ENCODE peak calls at places on chromosome 1, in eight cellular contexts. R is HepG2, H is SK-N-SH, W is HCT116, X is A549, I is K562, U is GM12878, E is GM23338. Z is an unnamed sample.

GRCh38 chr1:44030606-44031050 is 634 bp downstream of the SLC6A9 start:
- DNase-seq in X (peak; percentile 57), I (peak; percentile 75), U (no peak), E (peak; percentile 77), R (peak; percentile 34), H (peak; percentile 88), W (no peak), Z (no peak)

GRCh38 chr1:172041689-172042088 is 200.4 kb downstream of the DNM3 start:
- DNase-seq in H (peak; percentile 5), X (peak; percentile 25), U (no peak), R (no peak), I (no peak), W (peak; percentile 3), E (no peak), Z (peak; percentile 18)

GRCh38 chr1:156115514-156116374 is 1.2 kb downstream of the LMNA start:
- DNase-seq in W (no peak), R (peak; percentile 41), I (peak; percentile 29), U (no peak), E (peak; percentile 81), H (peak; percentile 64), X (peak; percentile 64), Z (no peak)

GRCh38 chr1:231170875-231171274 is 9.0 kb downstream of the TRIM67 start:
- DNase-seq in X (peak; percentile 33), H (no peak), I (no peak), R (peak; percentile 18), W (no peak), E (peak; percentile 71), U (no peak), Z (no peak)

GRCh38 chr1:245960171-245960570 is 546.9 kb downstream of the SMYD3 start:
- DNase-seq in H (no peak), X (no peak), W (no peak), I (no peak), R (no peak), U (no peak), E (no peak), Z (no peak)

GRCh38 chr1:48581256-48581655 is 109.3 kb upstream of the SPATA6 start:
- DNase-seq in X (no peak), W (no peak), E (no peak), H (peak; percentile 32), U (no peak), I (no peak), R (no peak), Z (no peak)

GRCh38 chr1:6496890-6497214 is 5.4 kb upstream of the PLEKHG5 start:
- DNase-seq in W (no peak), X (no peak), R (no peak), U (no peak), I (no peak), E (no peak), H (no peak), Z (no peak)

GRCh38 chr1:168736450-168736980 is 7.5 kb upstream of the DPT start:
- DNase-seq in R (no peak), X (no peak), U (no peak), E (no peak), W (no peak), I (no peak), H (no peak), Z (no peak)

GRCh38 chr1:209613351-209614150 is 30.0 kb downstream of the CAMK1G start:
- DNase-seq in I (no peak), E (no peak), X (no peak), R (no peak), W (no peak), H (no peak), U (no peak), Z (no peak)

GRCh38 chr1:41482001-41482765 is 2.3 kb downstream of the EDN2 start:
- DNase-seq in U (no peak), H (no peak), X (no peak), E (no peak), W (no peak), I (no peak), R (no peak), Z (no peak)

GRCh38 chr1:181113061-181113695 is 24.7 kb downstream of the IER5 start:
- DNase-seq in U (no peak), I (peak; percentile 41), X (peak; percentile 85), W (peak; percentile 63), H (peak; percentile 63), E (no peak), R (peak; percentile 13), Z (no peak)

GRCh38 chr1:234780112-234780511 is 170.1 kb upstream of the IRF2BP2 start:
- DNase-seq in U (no peak), X (no peak), R (no peak), E (no peak), W (no peak), I (peak; percentile 33), H (no peak), Z (no peak)

GRCh38 chr1:18542351-18542750 is 61.6 kb downstream of the KLHDC7A start:
- DNase-seq in W (no peak), H (no peak), R (no peak), U (no peak), E (peak; percentile 33), X (no peak), I (no peak), Z (no peak)

GRCh38 chr1:35929730-35930592 is 944 bp upstream of the AGO3 start:
- DNase-seq in X (no peak), W (peak; percentile 26), I (peak; percentile 60), H (peak; percentile 60), E (peak; percentile 84), R (peak; percentile 15), U (no peak), Z (no peak)

GRCh38 chr1:88462481-88463261 is 221.4 kb upstream of the PKN2 start:
- DNase-seq in W (no peak), X (peak; percentile 10), R (no peak), E (peak; percentile 80), H (peak; percentile 60), U (no peak), I (no peak), Z (no peak)

GRCh38 chr1:159056069-159056698 is 20.4 kb downstream of the AIM2 start:
- DNase-seq in E (peak; percentile 59), W (no peak), I (no peak), R (no peak), X (no peak), H (no peak), U (no peak), Z (no peak)

GRCh38 chr1:20830378-20830777 is 43.3 kb upstream of the HP1BP3 start:
- DNase-seq in W (no peak), X (no peak), I (no peak), E (no peak), U (no peak), H (no peak), R (no peak), Z (no peak)

GRCh38 chr1:225653463-225654276 is 747 bp upstream of the ENAH start:
- DNase-seq in X (peak; percentile 75), H (no peak), E (peak; percentile 61), U (no peak), W (no peak), R (peak; percentile 45), I (no peak), Z (no peak)

GRCh38 chr1:153364181-153364580 is 6.5 kb downstream of the S100A9 start:
- DNase-seq in U (no peak), X (no peak), E (no peak), R (no peak), H (no peak), W (no peak), I (no peak), Z (no peak)

GRCh38 chr1:110606784-110607662 is 865 bp upstream of the KCNA2 start:
- DNase-seq in R (no peak), U (no peak), X (no peak), H (peak; percentile 70), E (peak; percentile 48), I (peak; percentile 34), W (no peak), Z (no peak)

DNA sequence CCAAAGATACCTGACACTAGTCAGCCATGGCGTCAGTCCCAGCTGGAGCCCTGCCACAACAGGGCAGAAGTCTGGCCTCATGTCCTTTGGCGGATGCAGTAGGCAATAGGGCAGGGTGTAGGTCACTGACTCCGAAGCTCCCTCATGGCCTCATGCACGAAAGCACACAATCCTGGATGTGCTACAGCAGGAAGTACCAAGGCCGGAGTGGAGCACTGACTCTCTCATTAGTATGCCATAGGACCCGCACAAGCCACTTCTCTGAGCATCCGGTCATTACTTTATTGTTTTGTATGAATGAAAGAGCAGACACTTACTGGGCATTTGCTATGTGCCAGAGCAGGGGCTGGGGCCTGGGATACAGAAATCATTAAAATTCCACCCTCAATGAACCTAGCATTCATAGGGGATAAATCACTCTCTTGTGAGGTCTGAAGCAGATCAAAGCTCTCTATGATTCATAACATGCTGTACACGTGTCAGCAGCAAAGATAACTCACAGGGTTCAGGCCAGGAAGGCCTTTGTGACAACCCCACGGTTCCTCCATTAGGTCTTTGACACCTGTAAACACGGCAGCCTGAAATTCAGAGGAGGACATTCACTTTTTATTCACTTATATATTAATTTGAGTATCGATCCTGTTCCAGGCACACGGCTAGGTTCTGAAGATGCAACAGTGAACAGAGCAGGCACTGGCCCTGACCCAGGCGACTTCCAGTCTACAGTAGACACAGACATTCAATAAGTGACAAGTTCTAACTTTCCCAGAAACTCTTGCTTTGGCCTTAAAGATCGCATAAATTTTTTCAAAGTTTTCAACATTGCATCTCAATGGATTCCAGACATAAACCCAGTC is 357.9 kb upstream of the USP24 start:
- DNase-seq in X (peak; percentile 21), H (no peak), R (peak; percentile 14), E (no peak), W (peak; percentile 16), I (no peak), U (no peak), Z (no peak)
- H3K27ac ChIP-seq in X (peak overlapping the region; percentile 34), H (no peak overlapping the region), R (no peak overlapping the region), E (no peak overlapping the region), W (no peak overlapping the region), I (no peak overlapping the region), U (no peak overlapping the region), Z (no peak overlapping the region)

GRCh38 chr1:53110370-53111072 is 31.9 kb downstream of the SLC1A7 start:
- DNase-seq in R (no peak), U (no peak), W (no peak), E (no peak), X (no peak), I (no peak), H (no peak), Z (no peak)
- TF ChIP-seq CTCF in R (no peak), U (no peak), W (no peak), E (no peak), X (no peak), I (no peak), H (no peak), Z (no peak)

GRCh38 chr1:232980336-232980978 is 30.0 kb downstream of the NTPCR start:
- DNase-seq in I (no peak), E (peak; percentile 60), U (no peak), H (no peak), W (no peak), X (no peak), R (no peak), Z (no peak)
- TF ChIP-seq REST in I (no peak), E (no peak), U (no peak), H (no peak), W (no peak), X (no peak), R (no peak), Z (no peak)

GRCh38 chr1:224623743-224624333 is 7.7 kb downstream of the CNIH3 start:
- DNase-seq in I (no peak), H (no peak), U (peak; percentile 20), X (no peak), W (no peak), E (no peak), R (no peak), Z (peak; percentile 75)
- H3K27ac ChIP-seq in I (no peak overlapping the region), H (peak overlapping the region; percentile 39), U (no peak overlapping the region), X (no peak overlapping the region), W (no peak overlapping the region), E (no peak overlapping the region), R (no peak overlapping the region), Z (no peak overlapping the region)

Z was measured in Panc1.